ENCODE peak calls at places on chromosomes 3 and 15, in five cellular contexts. One of them, this sample, is unnamed.
A peak's percentile ranks its signal among the peaks of the same experiment; 100 is the strongest.

GRCh38 chr15:48465410-48465809 is 134.2 kb downstream of the DUT start:
- DNase-seq in suprapubic skin: no peak
- DNase-seq in GM23248: no peak
- DNase-seq in GM06990: no peak
- DNase-seq in right cardiac atrium: no peak
- DNase-seq in this sample: no peak

GRCh38 chr3:184748219-184749135 is 36.6 kb upstream of the MAGEF1 start:
- DNase-seq in suprapubic skin: no peak
- DNase-seq in GM23248: peak; percentile 82
- DNase-seq in GM06990: peak; percentile 46
- DNase-seq in right cardiac atrium: no peak
- DNase-seq in this sample: peak; percentile 61

GRCh38 chr3:190024912-190025311 is 95.8 kb downstream of the P3H2 start:
- DNase-seq in suprapubic skin: no peak
- DNase-seq in GM23248: peak; percentile 63
- DNase-seq in GM06990: no peak
- DNase-seq in right cardiac atrium: no peak
- DNase-seq in this sample: peak; percentile 58

GRCh38 chr3:171691485-171691884 is 118.8 kb downstream of the PLD1 start:
- DNase-seq in suprapubic skin: no peak
- DNase-seq in GM23248: no peak
- DNase-seq in GM06990: no peak
- DNase-seq in right cardiac atrium: no peak
- DNase-seq in this sample: no peak

GRCh38 chr3:134348524-134348923 is 25.7 kb downstream of the AMOTL2 start:
- DNase-seq in suprapubic skin: no peak
- DNase-seq in GM23248: peak; percentile 96
- DNase-seq in GM06990: no peak
- DNase-seq in right cardiac atrium: peak; percentile 58
- DNase-seq in this sample: no peak

GRCh38 chr3:42172047-42172654 is 81.0 kb downstream of the TRAK1 start:
- DNase-seq in suprapubic skin: no peak
- DNase-seq in GM23248: no peak
- DNase-seq in GM06990: no peak
- DNase-seq in right cardiac atrium: no peak
- DNase-seq in this sample: no peak

GRCh38 chr3:39000008-39000450 is 51.7 kb downstream of the SCN11A start:
- DNase-seq in suprapubic skin: no peak
- DNase-seq in GM23248: peak; percentile 83
- DNase-seq in GM06990: peak; percentile 22
- DNase-seq in right cardiac atrium: no peak
- DNase-seq in this sample: peak; percentile 62

GRCh38 chr15:87816811-87817210 is 439.7 kb downstream of the NTRK3 start:
- DNase-seq in suprapubic skin: no peak
- DNase-seq in GM23248: peak; percentile 93
- DNase-seq in GM06990: no peak
- DNase-seq in right cardiac atrium: no peak
- DNase-seq in this sample: no peak

GRCh38 chr3:61569856-61570255 is 8.5 kb downstream of the PTPRG start:
- DNase-seq in suprapubic skin: no peak
- DNase-seq in GM23248: no peak
- DNase-seq in GM06990: no peak
- DNase-seq in right cardiac atrium: no peak
- DNase-seq in this sample: no peak

GRCh38 chr15:91253605-91254004 is 153.5 kb downstream of the SV2B start:
- DNase-seq in suprapubic skin: no peak
- DNase-seq in GM23248: no peak
- DNase-seq in GM06990: no peak
- DNase-seq in right cardiac atrium: no peak
- DNase-seq in this sample: no peak

GRCh38 chr3:141271279-141272033 is 39.8 kb downstream of the PXYLP1 start:
- DNase-seq in suprapubic skin: no peak
- DNase-seq in GM23248: no peak
- DNase-seq in GM06990: no peak
- DNase-seq in right cardiac atrium: no peak
- DNase-seq in this sample: no peak

GRCh38 chr3:108862865-108863798 is 40.5 kb downstream of the TRAT1 start:
- DNase-seq in suprapubic skin: no peak
- DNase-seq in GM23248: peak; percentile 33
- DNase-seq in GM06990: no peak
- DNase-seq in right cardiac atrium: no peak
- DNase-seq in this sample: peak; percentile 4

GRCh38 chr3:32176989-32177701 is 61.3 kb upstream of the CMTM8 start:
- DNase-seq in suprapubic skin: no peak
- DNase-seq in GM23248: peak; percentile 54
- DNase-seq in GM06990: no peak
- DNase-seq in right cardiac atrium: no peak
- DNase-seq in this sample: peak; percentile 60

GRCh38 chr3:12287727-12288465 is 974 bp upstream of the PPARG start:
- DNase-seq in suprapubic skin: peak; percentile 67
- DNase-seq in GM23248: peak; percentile 63
- DNase-seq in GM06990: no peak
- DNase-seq in right cardiac atrium: peak; percentile 84
- DNase-seq in this sample: no peak

GRCh38 chr3:124217542-124217941 is 225.6 kb upstream of the ROPN1 start:
- DNase-seq in suprapubic skin: no peak
- DNase-seq in GM23248: peak; percentile 80
- DNase-seq in GM06990: peak; percentile 12
- DNase-seq in right cardiac atrium: peak; percentile 71
- DNase-seq in this sample: peak; percentile 71

GRCh38 chr3:62090519-62090918 is 282.8 kb downstream of the FEZF2 start:
- DNase-seq in suprapubic skin: no peak
- DNase-seq in GM23248: no peak
- DNase-seq in GM06990: no peak
- DNase-seq in right cardiac atrium: no peak
- DNase-seq in this sample: no peak

GRCh38 chr3:156233875-156234274 is 113.5 kb downstream of the KCNAB1 start:
- DNase-seq in suprapubic skin: no peak
- DNase-seq in GM23248: no peak
- DNase-seq in GM06990: no peak
- DNase-seq in right cardiac atrium: no peak
- DNase-seq in this sample: no peak

GRCh38 chr15:51926808-51927207 is 44.8 kb downstream of the LEO1 start:
- DNase-seq in suprapubic skin: no peak
- DNase-seq in GM23248: no peak
- DNase-seq in GM06990: no peak
- DNase-seq in right cardiac atrium: no peak
- DNase-seq in this sample: no peak

GRCh38 chr3:88133711-88134263 is 16.0 kb upstream of the C3orf38 start:
- DNase-seq in suprapubic skin: no peak
- DNase-seq in GM23248: no peak
- DNase-seq in GM06990: no peak
- DNase-seq in right cardiac atrium: no peak
- DNase-seq in this sample: no peak

GRCh38 chr3:177724020-177724638 is 526.8 kb upstream of the TBL1XR1 start:
- DNase-seq in suprapubic skin: peak; percentile 69
- DNase-seq in GM23248: no peak
- DNase-seq in GM06990: no peak
- DNase-seq in right cardiac atrium: peak; percentile 89
- DNase-seq in this sample: no peak

GRCh38 chr3:9778102-9778501 is 8.4 kb upstream of the CAMK1 start:
- DNase-seq in suprapubic skin: no peak
- DNase-seq in GM23248: peak; percentile 95
- DNase-seq in GM06990: no peak
- DNase-seq in right cardiac atrium: no peak
- DNase-seq in this sample: no peak

GRCh38 chr3:36988336-36988735 is 4.6 kb downstream of the EPM2AIP1 start:
- DNase-seq in suprapubic skin: no peak
- DNase-seq in GM23248: no peak
- DNase-seq in GM06990: no peak
- DNase-seq in right cardiac atrium: no peak
- DNase-seq in this sample: no peak

GRCh38 chr3:36989000-36989399 is 3.9 kb downstream of the EPM2AIP1 start:
- DNase-seq in suprapubic skin: no peak
- DNase-seq in GM23248: no peak
- DNase-seq in GM06990: no peak
- DNase-seq in right cardiac atrium: no peak
- DNase-seq in this sample: no peak

GRCh38 chr3:36991147-36991546 is 1.8 kb downstream of the EPM2AIP1 start:
- DNase-seq in suprapubic skin: no peak
- DNase-seq in GM23248: no peak
- DNase-seq in GM06990: peak; percentile 39
- DNase-seq in right cardiac atrium: no peak
- DNase-seq in this sample: peak; percentile 68

GRCh38 chr3:36991923-36992805 is 767 bp downstream of the EPM2AIP1 start:
- DNase-seq in suprapubic skin: peak; percentile 66
- DNase-seq in GM23248: peak; percentile 80
- DNase-seq in GM06990: no peak
- DNase-seq in right cardiac atrium: no peak
- DNase-seq in this sample: peak; percentile 43

DNA sequence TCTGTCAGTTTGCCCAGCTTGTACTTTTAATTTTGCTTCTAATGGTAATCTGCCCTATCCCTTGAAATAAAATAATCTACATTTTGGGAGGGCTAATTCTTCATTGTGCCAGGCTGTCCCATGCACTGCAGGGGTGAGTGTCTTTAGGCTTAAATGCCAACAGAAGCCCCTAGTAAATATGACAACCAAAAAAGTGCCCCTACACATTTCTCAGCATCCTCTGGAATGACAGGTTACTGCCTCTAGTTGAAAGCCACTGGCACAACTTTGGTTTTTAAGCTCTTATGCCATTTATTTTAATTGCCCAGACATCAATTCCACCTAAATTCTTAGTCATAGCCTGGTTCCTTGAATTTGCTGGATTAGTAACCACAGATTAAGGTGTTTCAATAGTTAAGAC is 3.4 kb downstream of the EPM2AIP1 start:
- DNase-seq in suprapubic skin: no peak
- DNase-seq in GM23248: no peak
- DNase-seq in GM06990: no peak
- DNase-seq in right cardiac atrium: no peak
- DNase-seq in this sample: no peak
- H3K4me3 ChIP-seq in suprapubic skin: peak overlapping the region; percentile 12
- H3K4me3 ChIP-seq in GM23248: peak overlapping the region; percentile 97
- H3K4me3 ChIP-seq in GM06990: peak overlapping the region; percentile 85
- H3K4me3 ChIP-seq in right cardiac atrium: peak overlapping the region; percentile 39
- H3K4me3 ChIP-seq in this sample: peak overlapping the region; percentile 88

DNA sequence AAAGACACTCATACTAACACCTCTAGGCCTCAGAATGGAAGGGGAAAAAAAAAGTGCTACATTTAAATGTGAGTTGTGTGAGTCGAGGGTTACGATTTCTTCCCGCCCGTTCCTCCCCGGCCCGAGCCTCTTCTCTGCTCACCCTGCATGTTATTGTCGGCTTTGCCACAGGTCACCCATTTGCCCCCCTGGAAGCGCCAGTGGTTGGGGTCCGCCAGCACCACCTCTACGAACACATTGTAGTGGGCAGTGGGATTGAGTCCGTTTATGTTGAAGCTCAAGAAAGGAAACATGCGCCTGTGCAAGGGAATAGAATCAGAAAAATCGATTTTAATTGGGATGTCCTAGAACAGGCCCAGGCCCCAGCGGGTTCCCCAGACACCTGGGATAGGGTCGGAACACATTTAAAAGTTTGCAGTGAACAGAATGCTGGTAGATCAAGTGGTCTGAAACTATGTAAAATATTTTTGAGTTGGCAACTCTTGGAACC is 2.0 kb downstream of the EOMES start:
- DNase-seq in suprapubic skin: no peak
- DNase-seq in GM23248: no peak
- DNase-seq in GM06990: no peak
- DNase-seq in right cardiac atrium: no peak
- DNase-seq in this sample: no peak
- H3K4me3 ChIP-seq in suprapubic skin: no peak overlapping the region
- H3K4me3 ChIP-seq in GM23248: no peak overlapping the region
- H3K4me3 ChIP-seq in GM06990: no peak overlapping the region
- H3K4me3 ChIP-seq in right cardiac atrium: no peak overlapping the region
- H3K4me3 ChIP-seq in this sample: no peak overlapping the region

DNA sequence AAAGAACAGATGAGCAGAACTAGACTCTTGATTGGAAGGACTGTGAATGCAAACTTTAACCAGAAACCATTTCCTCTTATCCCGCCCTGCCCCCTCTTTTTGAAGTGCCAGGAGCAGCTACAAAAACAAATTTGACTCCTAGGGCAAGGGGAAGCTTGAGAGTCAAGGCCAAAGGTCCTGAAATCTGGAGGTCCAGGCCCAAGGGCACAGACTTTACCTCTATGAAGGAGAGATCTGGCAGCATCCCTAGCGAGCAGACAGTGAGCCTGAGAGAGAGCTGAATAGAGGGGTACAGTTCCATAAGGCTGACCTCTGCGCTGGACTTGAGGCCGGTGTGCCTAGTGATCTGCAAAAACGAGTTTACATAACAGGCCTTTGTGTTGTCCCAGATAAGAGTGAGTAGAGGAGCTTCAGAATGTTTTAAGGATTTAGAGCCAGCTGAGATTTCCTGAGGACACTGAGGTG is 5.1 kb downstream of the RAB43 start:
- DNase-seq in suprapubic skin: no peak
- DNase-seq in GM23248: no peak
- DNase-seq in GM06990: no peak
- DNase-seq in right cardiac atrium: no peak
- DNase-seq in this sample: no peak
- H3K4me3 ChIP-seq in suprapubic skin: no peak overlapping the region
- H3K4me3 ChIP-seq in GM23248: no peak overlapping the region
- H3K4me3 ChIP-seq in GM06990: no peak overlapping the region
- H3K4me3 ChIP-seq in right cardiac atrium: no peak overlapping the region
- H3K4me3 ChIP-seq in this sample: no peak overlapping the region

DNA sequence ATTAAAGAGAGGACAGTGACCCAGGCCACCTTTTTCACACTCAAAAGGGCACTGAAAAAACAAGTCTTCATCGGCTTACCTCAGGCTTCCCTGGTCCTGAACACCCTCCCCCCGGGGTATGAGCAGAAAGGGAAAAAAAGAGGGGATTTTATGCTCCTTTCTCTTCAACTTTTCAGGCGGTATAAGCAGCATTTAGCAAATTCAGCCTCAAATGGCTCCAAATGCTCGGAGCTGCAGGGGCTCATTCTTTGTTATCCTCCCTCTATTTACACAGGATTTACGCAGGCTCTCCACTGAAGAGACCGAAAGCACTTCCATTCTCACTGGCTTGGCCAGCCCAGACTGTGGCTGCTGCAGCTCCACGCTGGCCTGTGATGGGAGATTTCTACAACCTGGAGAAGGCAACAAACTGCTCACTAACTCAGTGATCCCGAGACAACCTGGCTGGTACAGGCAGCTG is 54.5 kb downstream of the MEIS2 start:
- DNase-seq in suprapubic skin: no peak
- DNase-seq in GM23248: no peak
- DNase-seq in GM06990: no peak
- DNase-seq in right cardiac atrium: no peak
- DNase-seq in this sample: no peak
- H3K4me3 ChIP-seq in suprapubic skin: no peak overlapping the region
- H3K4me3 ChIP-seq in GM23248: no peak overlapping the region
- H3K4me3 ChIP-seq in GM06990: no peak overlapping the region
- H3K4me3 ChIP-seq in right cardiac atrium: no peak overlapping the region
- H3K4me3 ChIP-seq in this sample: no peak overlapping the region

GRCh38 chr15:90113166-90113565 is 10.9 kb upstream of the IDH2 start:
- DNase-seq in suprapubic skin: no peak
- DNase-seq in GM23248: no peak
- DNase-seq in GM06990: no peak
- DNase-seq in right cardiac atrium: no peak
- DNase-seq in this sample: no peak
- H3K4me3 ChIP-seq in suprapubic skin: no peak overlapping the region
- H3K4me3 ChIP-seq in GM23248: no peak overlapping the region
- H3K4me3 ChIP-seq in GM06990: no peak overlapping the region
- H3K4me3 ChIP-seq in right cardiac atrium: no peak overlapping the region
- H3K4me3 ChIP-seq in this sample: no peak overlapping the region

DNA sequence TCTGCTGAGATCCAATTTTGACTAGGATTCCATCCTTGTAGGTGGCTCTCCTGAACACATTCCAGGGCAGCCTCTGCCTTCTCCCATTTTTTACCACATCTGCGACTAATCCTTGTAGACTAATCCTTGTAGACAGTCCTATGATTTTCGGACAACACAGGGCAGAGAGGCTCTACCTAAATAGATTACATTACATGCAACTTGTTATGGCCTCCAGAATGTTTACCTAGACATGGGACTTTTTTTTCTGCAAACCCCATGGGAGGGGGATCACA is 239.3 kb upstream of the WNT5A start:
- DNase-seq in suprapubic skin: no peak
- DNase-seq in GM23248: no peak
- DNase-seq in GM06990: no peak
- DNase-seq in right cardiac atrium: no peak
- DNase-seq in this sample: no peak
- H3K4me3 ChIP-seq in suprapubic skin: no peak overlapping the region
- H3K4me3 ChIP-seq in GM23248: no peak overlapping the region
- H3K4me3 ChIP-seq in GM06990: no peak overlapping the region
- H3K4me3 ChIP-seq in right cardiac atrium: no peak overlapping the region
- H3K4me3 ChIP-seq in this sample: no peak overlapping the region